ENCODE peak calls at places on chromosome 1, in ten cellular contexts. H, I, X, L, Y, A, J, D, O and K are unnamed samples.

GRCh38 chr1:29586991-29587745 is 350.8 kb downstream of the PTPRU start:
- DNase-seq in D (no peak), H (no peak), X (peak; percentile 84), L (peak; percentile 49), J (no peak), Y (no peak), O (no peak), I (no peak), A (no peak), K (peak; percentile 8)

GRCh38 chr1:7919880-7920279 is 20.8 kb downstream of the TNFRSF9 start:
- DNase-seq in A (no peak), H (no peak), I (no peak), O (no peak), J (no peak), L (no peak), D (no peak), Y (no peak), X (no peak), K (no peak)

GRCh38 chr1:181255270-181255929 is 166.9 kb downstream of the IER5 start:
- DNase-seq in Y (no peak), J (no peak), D (no peak), O (no peak), L (peak; percentile 93), H (no peak), I (peak; percentile 90), A (peak; percentile 98), X (peak; percentile 89), K (peak; percentile 98)

GRCh38 chr1:245807306-245807705 is 652.5 kb downstream of the KIF26B start:
- DNase-seq in J (no peak), A (peak; percentile 47), L (peak; percentile 51), H (no peak), Y (no peak), D (no peak), O (no peak), X (no peak), I (no peak), K (no peak)

GRCh38 chr1:161069201-161069685 is 448 bp downstream of the ARHGAP30 start:
- DNase-seq in D (no peak), Y (no peak), O (peak; percentile 21), H (peak; percentile 62), I (no peak), L (no peak), J (no peak), X (no peak), A (no peak), K (no peak)

GRCh38 chr1:29653886-29654450 is 417.6 kb downstream of the PTPRU start:
- DNase-seq in X (no peak), A (no peak), Y (no peak), L (no peak), H (no peak), I (no peak), J (no peak), O (no peak), D (no peak), K (no peak)

GRCh38 chr1:178898401-178898800 is 27.5 kb upstream of the ANGPTL1 start:
- DNase-seq in I (no peak), A (no peak), Y (no peak), L (no peak), J (no peak), D (no peak), H (no peak), O (no peak), X (no peak), K (no peak)

GRCh38 chr1:5297878-5298239 is 643.5 kb downstream of the AJAP1 start:
- DNase-seq in D (no peak), L (no peak), X (no peak), O (no peak), J (no peak), Y (no peak), I (no peak), A (no peak), H (no peak), K (no peak)

DNA sequence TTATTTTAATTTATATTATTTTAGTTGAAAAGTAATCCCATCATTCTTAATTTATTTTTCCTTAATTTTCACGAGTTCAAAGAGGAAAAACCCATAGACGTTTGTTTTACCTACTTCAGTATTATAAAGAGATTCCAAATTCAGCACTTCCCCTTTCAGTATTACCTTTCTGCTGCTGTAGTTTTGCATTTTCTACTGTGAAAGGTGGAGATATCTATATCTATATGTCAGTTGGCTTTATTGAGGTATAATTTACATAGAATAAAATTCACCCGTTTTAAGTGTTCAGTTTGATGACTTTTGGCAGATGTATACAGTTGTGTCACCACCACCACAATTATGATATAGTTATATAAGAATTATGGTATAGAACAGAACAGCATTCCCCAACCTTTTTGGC is 33.0 kb downstream of the MAST2 start:
- DNase-seq in D (no peak), Y (no peak), O (no peak), H (no peak), L (no peak), A (no peak), I (no peak), X (no peak), J (no peak), K (no peak)
- H3K4me3 ChIP-seq in D (no peak overlapping the region), Y (no peak overlapping the region), O (no peak overlapping the region), H (no peak overlapping the region), L (no peak overlapping the region), A (no peak overlapping the region), I (no peak overlapping the region), X (no peak overlapping the region), J (no peak overlapping the region), K (no peak overlapping the region)

GRCh38 chr1:40818264-40818961 is 34.8 kb downstream of the KCNQ4 start:
- DNase-seq in H (peak; percentile 91), J (peak; percentile 54), X (peak; percentile 67), D (no peak), O (peak; percentile 88), A (peak; percentile 50), I (no peak), L (no peak), Y (no peak), K (peak; percentile 57)

GRCh38 chr1:40820911-40821693 is 37.5 kb downstream of the KCNQ4 start:
- DNase-seq in O (no peak), L (no peak), J (no peak), H (no peak), D (no peak), X (no peak), A (no peak), I (no peak), Y (peak; percentile 77), K (no peak)

GRCh38 chr1:40819101-40819500 is 35.5 kb downstream of the KCNQ4 start:
- DNase-seq in D (no peak), L (no peak), I (no peak), X (no peak), A (no peak), H (no peak), O (no peak), J (no peak), Y (no peak), K (no peak)

GRCh38 chr1:40817791-40818263 is 34.2 kb downstream of the KCNQ4 start:
- DNase-seq in A (no peak), J (no peak), O (no peak), D (no peak), H (no peak), I (no peak), L (no peak), Y (no peak), X (no peak), K (no peak)

DNA sequence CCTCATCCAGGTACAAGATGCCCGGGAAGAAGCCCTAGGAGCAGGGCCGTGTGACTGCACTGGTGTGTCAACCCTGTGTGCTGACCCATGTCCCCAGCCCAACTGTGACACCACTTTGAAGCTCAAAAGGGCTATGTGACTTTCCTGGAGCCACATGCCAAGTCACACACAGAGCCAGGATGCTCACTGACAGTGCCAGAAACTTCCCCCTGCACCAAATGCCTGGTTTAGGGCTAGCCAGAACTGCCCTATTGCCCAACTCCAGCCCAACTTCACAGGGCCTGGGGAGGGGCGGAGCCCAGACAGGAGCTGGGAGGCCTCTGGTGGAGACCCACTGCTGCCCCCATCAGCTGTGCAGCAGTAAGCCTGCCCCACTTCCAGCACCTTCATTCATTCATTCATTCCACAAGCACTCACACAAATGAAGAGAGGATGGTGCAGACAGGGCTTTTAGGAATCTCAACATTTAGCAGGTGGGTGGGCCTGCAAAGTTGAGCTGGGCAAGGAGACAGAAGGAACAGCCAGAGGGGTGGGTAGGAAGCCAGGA is 36.7 kb downstream of the KCNQ4 start:
- DNase-seq in Y (peak; percentile 57), X (no peak), J (no peak), O (no peak), H (no peak), A (no peak), L (no peak), D (no peak), I (peak; percentile 13), K (no peak)
- TF ChIP-seq CTCF in Y (no peak), X (no peak), J (no peak), O (no peak), H (no peak), A (no peak), L (no peak), D (no peak), I (peak; percentile 14), K (no peak)

GRCh38 chr1:13763264-13763663 is 63.3 kb downstream of the PRDM2 start:
- DNase-seq in A (no peak), O (no peak), I (no peak), J (no peak), L (no peak), Y (no peak), D (no peak), X (no peak), H (no peak), K (no peak)

GRCh38 chr1:13762642-13763041 is 62.7 kb downstream of the PRDM2 start:
- DNase-seq in I (no peak), X (no peak), O (no peak), D (no peak), H (no peak), J (no peak), L (no peak), A (no peak), Y (no peak), K (no peak)

GRCh38 chr1:13760340-13760739 is 60.4 kb downstream of the PRDM2 start:
- DNase-seq in Y (no peak), H (no peak), A (no peak), X (no peak), J (no peak), L (no peak), I (no peak), O (no peak), D (no peak), K (no peak)

GRCh38 chr1:13760921-13761320 is 60.9 kb downstream of the PRDM2 start:
- DNase-seq in Y (no peak), O (no peak), D (no peak), J (no peak), X (peak; percentile 44), I (no peak), A (no peak), L (no peak), H (no peak), K (no peak)

DNA sequence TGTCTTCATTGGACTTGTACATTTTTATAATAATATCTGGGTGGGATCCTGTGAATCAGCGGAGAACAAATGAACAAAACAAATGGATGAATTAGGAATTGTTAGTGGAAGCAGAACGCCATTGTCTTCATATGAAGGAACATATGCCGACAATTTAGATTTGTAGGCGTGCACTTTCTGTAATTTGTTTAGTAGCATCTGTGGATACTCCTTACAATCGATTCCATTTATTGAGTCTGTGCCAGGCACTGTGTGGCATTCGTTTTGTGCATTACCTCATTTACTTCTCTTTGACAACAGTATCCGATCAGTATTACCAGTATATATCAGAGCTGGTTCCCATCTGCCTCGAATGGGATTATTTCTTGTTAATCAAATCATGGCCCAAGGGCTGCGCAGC is 61.9 kb downstream of the PRDM2 start:
- DNase-seq in L (no peak), H (no peak), X (no peak), O (no peak), Y (no peak), D (no peak), I (no peak), A (no peak), J (no peak), K (no peak)
- H3K4me3 ChIP-seq in L (no peak overlapping the region), H (no peak overlapping the region), X (no peak overlapping the region), O (no peak overlapping the region), Y (no peak overlapping the region), D (no peak overlapping the region), I (no peak overlapping the region), A (no peak overlapping the region), J (no peak overlapping the region), K (no peak overlapping the region)

GRCh38 chr1:40936878-40937484 is 42.5 kb upstream of the CTPS1 start:
- DNase-seq in H (no peak), J (no peak), Y (no peak), I (peak; percentile 73), L (peak; percentile 86), D (no peak), A (peak; percentile 63), X (peak; percentile 38), O (no peak), K (peak; percentile 68)
- TF ChIP-seq CTCF in H (no peak), J (no peak), Y (no peak), I (no peak), L (no peak), D (no peak), A (no peak), X (no peak), O (no peak), K (no peak)